ENCODE peak calls at places on chromosomes 5 and 9, in ten cellular contexts. C, F, Z, J, B, Q, K, L, T and O are unnamed samples.

GRCh38 chr5:96483878-96484277 is 50.8 kb upstream of the PCSK1 start:
- DNase-seq in C (peak), F (no peak), Z (peak), J (no peak), B (peak), Q (peak), K (no peak), L (peak), T (no peak), O (peak)

GRCh38 chr9:23123048-23123632 is 676.5 kb downstream of the DMRTA1 start:
- DNase-seq in C (peak), F (no peak), Z (peak), J (no peak), B (peak), Q (peak), K (no peak), L (peak), T (no peak), O (peak)

GRCh38 chr5:152632380-152632779 is 227.3 kb upstream of the NMUR2 start:
- DNase-seq in C (no peak), F (no peak), Z (peak), J (no peak), B (no peak), Q (no peak), K (no peak), L (no peak), T (no peak), O (peak)

GRCh38 chr9:123120131-123120530 is 86.7 kb downstream of the GPR21 start:
- DNase-seq in C (no peak), F (no peak), Z (no peak), J (no peak), B (no peak), Q (no peak), K (no peak), L (no peak), T (no peak), O (no peak)

GRCh38 chr5:172531704-172532026 is 77.3 kb upstream of the SH3PXD2B start:
- DNase-seq in C (no peak), F (no peak), Z (no peak), J (no peak), B (no peak), Q (no peak), K (no peak), L (no peak), T (no peak), O (no peak)

GRCh38 chr9:113541019-113541900 is 77.7 kb downstream of the RGS3 start:
- DNase-seq in C (peak), F (no peak), Z (peak), J (no peak), B (peak), Q (peak), K (no peak), L (peak), T (no peak), O (peak)

GRCh38 chr5:76393035-76393680 is 9.9 kb upstream of the IQGAP2 start:
- DNase-seq in C (peak), F (no peak), Z (no peak), J (no peak), B (no peak), Q (no peak), K (no peak), L (no peak), T (no peak), O (no peak)

GRCh38 chr5:128537306-128537998 is 593 bp downstream of the FBN2 start:
- DNase-seq in C (peak), F (no peak), Z (no peak), J (peak), B (no peak), Q (peak), K (no peak), L (peak), T (peak), O (peak)

GRCh38 chr9:14318934-14319513 is 5.1 kb upstream of the NFIB start:
- DNase-seq in C (no peak), F (no peak), Z (no peak), J (no peak), B (peak), Q (no peak), K (no peak), L (no peak), T (no peak), O (no peak)

GRCh38 chr5:57692582-57693487 is 210.2 kb upstream of the ACTBL2 start:
- DNase-seq in C (no peak), F (no peak), Z (peak), J (peak), B (peak), Q (peak), K (peak), L (peak), T (peak), O (peak)

GRCh38 chr9:108565651-108566378 is 290.0 kb downstream of the ACTL7B start:
- DNase-seq in C (peak), F (no peak), Z (peak), J (peak), B (peak), Q (peak), K (peak), L (peak), T (peak), O (peak)

GRCh38 chr5:111934511-111934910 is 177.5 kb upstream of the NREP start:
- DNase-seq in C (no peak), F (no peak), Z (no peak), J (no peak), B (no peak), Q (no peak), K (no peak), L (peak), T (no peak), O (no peak)

GRCh38 chr5:173429489-173430150 is 101.4 kb upstream of the STC2 start:
- DNase-seq in C (no peak), F (no peak), Z (no peak), J (no peak), B (no peak), Q (peak), K (no peak), L (peak), T (no peak), O (peak)

GRCh38 chr5:147949711-147950573 is 43.6 kb upstream of the C5orf46 start:
- DNase-seq in C (peak), F (no peak), Z (peak), J (no peak), B (peak), Q (peak), K (peak), L (peak), T (no peak), O (peak)

GRCh38 chr9:136254381-136255165 is 9.0 kb upstream of the QSOX2 start:
- DNase-seq in C (no peak), F (no peak), Z (no peak), J (no peak), B (no peak), Q (peak), K (no peak), L (no peak), T (peak), O (no peak)

GRCh38 chr9:14670718-14671117 is 22.5 kb downstream of the ZDHHC21 start:
- DNase-seq in C (no peak), F (no peak), Z (no peak), J (no peak), B (no peak), Q (peak), K (no peak), L (peak), T (no peak), O (peak)

GRCh38 chr5:491856-492155 is 32.4 kb downstream of the SLC9A3 start:
- DNase-seq in C (no peak), F (no peak), Z (no peak), J (no peak), B (no peak), Q (no peak), K (no peak), L (no peak), T (no peak), O (no peak)

GRCh38 chr5:168425997-168426863 is 60.0 kb upstream of the RARS1 start:
- DNase-seq in C (no peak), F (no peak), Z (no peak), J (no peak), B (no peak), Q (no peak), K (no peak), L (no peak), T (no peak), O (no peak)

GRCh38 chr9:116760636-116761035 is 73.5 kb downstream of the TRIM32 start:
- DNase-seq in C (no peak), F (no peak), Z (no peak), J (no peak), B (no peak), Q (no peak), K (no peak), L (no peak), T (no peak), O (no peak)

GRCh38 chr9:74132986-74133385 is 364.1 kb upstream of the RORB start:
- DNase-seq in C (no peak), F (no peak), Z (no peak), J (no peak), B (no peak), Q (no peak), K (no peak), L (no peak), T (peak), O (no peak)

GRCh38 chr5:14193496-14193895 is 50.4 kb downstream of the TRIO start:
- DNase-seq in C (no peak), F (no peak), Z (no peak), J (no peak), B (no peak), Q (peak), K (no peak), L (no peak), T (no peak), O (no peak)